ENCODE peak calls at places on chromosomes 7 and 10, in four cellular contexts. S is tibial artery, R is GM06990, C is SW 1271. G is an unnamed sample.

GRCh38 chr10:89129850-89130396 is 77.2 kb downstream of the CH25H start:
- DNase-seq in S (peak), R (no peak), C (no peak), G (no peak)

GRCh38 chr10:35770817-35771355 is 128.8 kb upstream of the FZD8 start:
- DNase-seq in S (no peak), R (no peak), C (no peak), G (no peak)

GRCh38 chr7:50869108-50869716 is 86.5 kb upstream of the GRB10 start:
- DNase-seq in S (peak), R (no peak), C (no peak), G (no peak)

GRCh38 chr7:110156511-110156910 is 934.4 kb upstream of the LRRN3 start:
- DNase-seq in S (no peak), R (no peak), C (no peak), G (no peak)

GRCh38 chr7:79406371-79406770 is 47.1 kb downstream of the MAGI2 start:
- DNase-seq in S (no peak), R (no peak), C (no peak), G (no peak)

GRCh38 chr10:70736470-70736982 is 48.7 kb downstream of the TBATA start:
- DNase-seq in S (no peak), R (no peak), C (no peak), G (no peak)

GRCh38 chr7:1707756-1708611 is 37.9 kb downstream of the ELFN1 start:
- DNase-seq in S (no peak), R (no peak), C (no peak), G (no peak)

GRCh38 chr7:29812185-29812876 is 6.0 kb downstream of the WIPF3 start:
- DNase-seq in S (no peak), R (no peak), C (no peak), G (no peak)

GRCh38 chr7:66114743-66115727 is at the start of gene CRCP:
- DNase-seq in S (peak), R (peak), C (peak), G (peak)

GRCh38 chr7:29889288-29889687 is 83.0 kb downstream of the WIPF3 start:
- DNase-seq in S (no peak), R (no peak), C (no peak), G (no peak)

GRCh38 chr10:62554632-62555199 is 180.5 kb downstream of the ZNF365 start:
- DNase-seq in S (no peak), R (no peak), C (no peak), G (no peak)

GRCh38 chr7:64947252-64948000 is 43.4 kb downstream of the ZNF117 start:
- DNase-seq in S (no peak), R (no peak), C (no peak), G (no peak)

GRCh38 chr7:102098986-102099385 is 187.7 kb upstream of the SH2B2 start:
- DNase-seq in S (no peak), R (no peak), C (no peak), G (no peak)